ENCODE peak calls at places on chromosomes 3 and 15, in five cellular contexts. M is OCI-LY7, T is neural progenitor cell, A is stomach, O is thoracic aorta. R is an unnamed sample.

GRCh38 chr15:73081321-73081958 is 29.2 kb downstream of the NEO1 start:
- DNase-seq in M (peak; percentile 51), T (peak; percentile 58), A (no peak), O (no peak), R (peak; percentile 73)

GRCh38 chr3:5053021-5053831 is 68.9 kb upstream of the ARL8B start:
- DNase-seq in M (no peak), T (no peak), A (no peak), O (no peak), R (no peak)

GRCh38 chr15:71231678-71232224 is 116.5 kb downstream of the THSD4 start:
- DNase-seq in M (no peak), T (no peak), A (no peak), O (no peak), R (no peak)

GRCh38 chr15:69412701-69413100 is 1.4 kb upstream of the KIF23 start:
- DNase-seq in M (no peak), T (no peak), A (no peak), O (no peak), R (no peak)

GRCh38 chr15:83815506-83815905 is 161.6 kb downstream of the ADAMTSL3 start:
- DNase-seq in M (no peak), T (no peak), A (no peak), O (no peak), R (no peak)

GRCh38 chr3:23425410-23425809 is 222.3 kb downstream of the UBE2E2 start:
- DNase-seq in M (no peak), T (no peak), A (no peak), O (no peak), R (no peak)

GRCh38 chr3:160929595-160929994 is 173.6 kb downstream of the PPM1L start:
- DNase-seq in M (no peak), T (peak; percentile 16), A (peak; percentile 32), O (no peak), R (no peak)

GRCh38 chr3:152021951-152022461 is 148.6 kb downstream of the SUCNR1 start:
- DNase-seq in M (no peak), T (no peak), A (no peak), O (no peak), R (peak; percentile 68)

GRCh38 chr3:168034152-168034928 is 61.4 kb downstream of the GOLIM4 start:
- DNase-seq in M (no peak), T (no peak), A (no peak), O (no peak), R (peak; percentile 40)

GRCh38 chr3:49845694-49846093 is 10.7 kb downstream of the TRAIP start:
- DNase-seq in M (no peak), T (no peak), A (no peak), O (no peak), R (no peak)

GRCh38 chr3:126161309-126161708 is 19.1 kb downstream of the ALDH1L1 start:
- DNase-seq in M (no peak), T (no peak), A (no peak), O (no peak), R (no peak)

GRCh38 chr3:126158912-126159227 is 21.5 kb downstream of the ALDH1L1 start:
- DNase-seq in M (no peak), T (peak; percentile 21), A (no peak), O (no peak), R (no peak)

GRCh38 chr3:126159476-126159875 is 20.9 kb downstream of the ALDH1L1 start:
- DNase-seq in M (no peak), T (no peak), A (no peak), O (no peak), R (no peak)

GRCh38 chr3:126158016-126158911 is 22.1 kb downstream of the ALDH1L1 start:
- DNase-seq in M (no peak), T (no peak), A (no peak), O (no peak), R (no peak)

DNA sequence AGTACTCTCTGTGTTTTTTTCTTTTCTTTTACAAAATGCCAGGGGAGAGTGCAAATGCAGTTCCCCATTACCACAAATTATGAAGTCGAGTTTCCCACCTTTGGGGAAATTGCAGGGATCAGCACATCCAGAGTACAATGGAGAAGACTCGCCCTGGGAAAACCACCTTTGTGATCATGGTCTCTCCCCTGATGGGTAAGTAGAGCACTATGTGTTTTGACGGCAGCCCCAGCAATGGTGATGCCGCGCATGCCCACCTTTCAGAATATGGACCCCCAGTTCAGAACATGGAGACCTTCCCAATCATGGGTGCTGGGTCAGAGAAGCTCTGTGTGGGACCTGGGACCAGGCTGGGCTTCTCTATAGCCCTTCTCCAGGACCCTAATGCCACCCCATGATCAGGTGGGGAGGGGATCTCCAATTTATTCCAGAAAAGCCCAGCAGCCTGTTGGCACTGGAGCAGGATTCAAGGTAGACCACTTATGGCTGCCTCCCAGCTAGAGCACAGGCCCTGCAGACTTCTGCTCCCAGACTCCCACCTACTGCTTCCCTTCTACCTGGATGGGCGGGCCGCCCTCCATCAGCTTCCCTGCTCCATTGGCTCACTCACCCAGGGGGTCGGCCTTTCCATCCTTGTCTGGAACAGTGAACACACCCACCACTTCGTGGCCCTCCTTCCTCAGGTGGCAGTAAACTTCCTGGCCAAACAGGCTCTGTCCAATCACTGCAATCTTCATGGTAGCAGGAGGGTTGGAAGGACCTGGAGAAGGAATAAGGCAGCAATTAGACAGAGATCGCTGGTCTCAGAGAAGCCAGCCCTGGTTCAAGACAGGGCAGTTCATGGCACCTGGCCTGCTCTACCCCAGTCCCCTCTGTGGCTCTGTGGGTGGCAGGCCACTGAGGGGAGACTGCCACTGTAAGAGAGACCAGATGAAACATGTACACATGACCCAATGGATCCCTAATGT is 19.9 kb downstream of the ALDH1L1 start:
- DNase-seq in M (no peak), T (no peak), A (no peak), O (no peak), R (no peak)
- TF ChIP-seq CTCF in M (no peak), T (no peak), A (no peak), O (no peak), R (no peak)

GRCh38 chr15:29790607-29791006 is 31.7 kb downstream of the TJP1 start:
- DNase-seq in M (no peak), T (no peak), A (no peak), O (no peak), R (no peak)

GRCh38 chr15:29787767-29788166 is 34.5 kb downstream of the TJP1 start:
- DNase-seq in M (no peak), T (no peak), A (no peak), O (no peak), R (no peak)

GRCh38 chr15:29785068-29785467 is 37.2 kb downstream of the TJP1 start:
- DNase-seq in M (no peak), T (no peak), A (no peak), O (no peak), R (no peak)

GRCh38 chr15:29789871-29790270 is 32.4 kb downstream of the TJP1 start:
- DNase-seq in M (no peak), T (no peak), A (no peak), O (no peak), R (no peak)

DNA sequence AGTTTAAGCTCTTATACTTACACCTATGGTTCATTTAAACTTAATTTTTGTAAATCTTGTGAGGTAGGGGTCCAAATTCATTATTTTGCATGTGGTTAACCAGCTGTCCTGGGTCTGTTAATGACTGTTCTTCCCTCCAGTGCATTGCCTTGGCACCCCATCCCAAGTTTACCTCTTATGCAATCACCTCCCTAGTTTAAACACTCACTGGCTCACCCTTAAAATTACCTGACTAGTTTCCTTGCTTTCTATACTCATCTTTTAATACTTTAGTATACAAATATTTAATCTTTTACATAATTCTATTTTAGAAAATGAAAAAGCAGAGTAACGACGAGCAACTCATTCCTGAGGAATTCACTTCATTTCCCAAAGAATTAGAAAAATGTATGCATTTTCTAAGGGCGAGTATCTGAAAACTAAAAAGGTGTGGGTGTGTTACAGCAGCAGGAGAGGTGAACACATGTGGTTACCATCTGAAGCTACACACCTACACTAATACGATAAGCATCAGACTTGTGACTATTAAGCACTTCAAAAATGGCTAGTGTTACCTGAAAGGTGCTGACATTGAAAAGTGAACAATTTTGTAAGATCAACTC is 33.7 kb downstream of the TJP1 start:
- DNase-seq in M (no peak), T (no peak), A (no peak), O (no peak), R (no peak)
- H3K4me1 ChIP-seq in M (no peaks in the 10 kb centered on the region), T (peaks cover 14% of the 10 kb centered on the region), A (no peaks in the 10 kb centered on the region), O (peaks cover 14% of the 10 kb centered on the region), R (no peaks in the 10 kb centered on the region)

DNA sequence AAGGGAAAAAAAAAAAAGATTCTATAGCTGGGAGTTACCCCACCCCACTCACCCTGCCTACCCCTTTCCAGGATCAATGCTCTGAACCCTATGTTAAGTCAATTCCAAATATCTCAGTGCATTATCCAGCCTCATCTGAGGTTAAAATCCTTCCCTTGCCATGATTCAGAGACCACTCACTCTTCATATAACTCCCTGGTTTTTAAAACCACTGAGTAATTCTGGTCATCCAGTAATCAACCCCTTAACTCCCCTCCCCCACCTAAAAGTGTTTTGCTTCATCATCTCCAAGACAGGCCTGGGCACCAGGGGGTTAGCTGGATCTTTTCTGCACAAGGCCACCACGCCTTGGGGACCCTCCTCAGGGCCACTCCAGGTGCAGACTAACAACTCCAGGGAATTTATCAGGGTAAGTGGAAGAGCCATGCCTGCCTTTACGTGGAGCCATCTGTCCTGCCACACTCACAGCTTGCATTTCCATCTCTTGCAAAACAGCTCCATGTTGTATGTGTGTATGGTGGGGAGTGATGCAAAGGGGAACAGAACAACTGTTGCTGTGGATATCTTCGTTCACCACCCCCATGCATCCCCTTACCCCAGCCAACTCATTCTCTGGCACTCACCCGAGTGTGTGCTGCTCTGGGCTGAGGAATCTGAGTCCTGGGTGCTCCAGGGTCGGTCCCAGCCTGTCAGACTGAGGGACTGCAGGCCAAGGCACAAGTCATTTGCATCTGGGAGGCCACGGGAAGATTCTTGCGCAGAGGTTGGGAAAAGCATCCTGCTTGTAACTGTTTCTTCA is 30.7 kb upstream of the RPS17 start:
- DNase-seq in M (no peak), T (peak; percentile 31), A (no peak), O (no peak), R (no peak)
- H3K4me3 ChIP-seq in M (no peak overlapping the region), T (peak overlapping the region; percentile 26), A (peak overlapping the region; percentile 43), O (peak overlapping the region; percentile 72), R (no peak overlapping the region)

GRCh38 chr3:194271459-194272035 is 79.6 kb downstream of the CPN2 start:
- DNase-seq in M (no peak), T (no peak), A (no peak), O (no peak), R (no peak)

GRCh38 chr3:194270627-194271458 is 80.3 kb downstream of the CPN2 start:
- DNase-seq in M (no peak), T (peak; percentile 69), A (peak; percentile 63), O (peak; percentile 86), R (no peak)

GRCh38 chr3:194268659-194269487 is 82.3 kb downstream of the CPN2 start:
- DNase-seq in M (no peak), T (no peak), A (no peak), O (no peak), R (no peak)

GRCh38 chr3:194267744-194268658 is 83.1 kb downstream of the CPN2 start:
- DNase-seq in M (no peak), T (no peak), A (no peak), O (no peak), R (no peak)

DNA sequence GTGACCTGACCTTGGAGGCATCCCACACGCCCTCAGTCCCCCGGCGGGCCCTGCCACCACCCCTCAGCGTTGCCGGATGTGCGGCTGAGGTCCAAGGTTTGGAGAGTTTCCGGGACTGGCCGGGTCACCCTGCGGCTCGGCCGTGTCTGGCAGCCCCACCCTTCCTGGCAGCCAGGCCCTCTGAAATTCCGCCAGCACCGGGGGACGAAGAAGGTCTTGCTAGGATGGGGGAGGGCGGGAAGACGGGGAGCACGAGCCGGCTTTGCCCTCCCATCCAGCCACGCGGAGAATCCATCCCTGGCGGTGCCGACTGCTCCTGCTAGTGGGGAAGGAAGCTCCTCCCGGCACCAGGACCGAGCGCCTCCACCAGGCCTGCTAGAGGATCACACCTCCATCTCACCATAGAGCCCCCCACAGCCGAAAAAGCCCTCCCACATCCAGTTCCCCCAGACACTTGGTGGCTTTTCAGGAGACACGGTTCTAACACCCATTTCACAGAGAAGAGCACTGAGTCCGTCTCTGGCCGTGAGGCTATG is 81.5 kb downstream of the CPN2 start:
- DNase-seq in M (no peak), T (peak; percentile 66), A (peak; percentile 58), O (peak; percentile 58), R (no peak)
- TF ChIP-seq CTCF in M (no peak), T (peak; percentile 45), A (no peak), O (peak; percentile 49), R (peak; percentile 23)